ENCODE peak calls at places on chromosomes 1 and 21, in four cellular contexts. Z is K562, A is GM12891, R is GM12878. K is an unnamed sample.

GRCh38 chr1:6258675-6259074 is 2.2 kb downstream of the GPR153 start:
- DNase-seq in A (no peak), R (no peak), Z (peak), K (no peak)

GRCh38 chr1:61498342-61498741 is 226.6 kb downstream of the TM2D1 start:
- DNase-seq in Z (no peak), A (no peak), R (no peak), K (no peak)

GRCh38 chr1:41641483-41641829 is 157.0 kb upstream of the EDN2 start:
- DNase-seq in R (peak), A (no peak), Z (no peak), K (no peak)

GRCh38 chr1:36458910-36459309 is 5.3 kb downstream of the MRPS15 start:
- DNase-seq in Z (no peak), A (no peak), R (no peak), K (no peak)

GRCh38 chr1:211259596-211260126 is 495 bp downstream of the RCOR3 start:
- DNase-seq in R (no peak), A (peak), Z (peak), K (peak)

GRCh38 chr1:169550294-169550693 is 36.0 kb downstream of the F5 start:
- DNase-seq in A (no peak), R (no peak), Z (peak), K (peak)

GRCh38 chr21:32826317-32827167 is 55.0 kb upstream of the PAXBP1 start:
- DNase-seq in A (peak), Z (peak), R (peak), K (no peak)

GRCh38 chr1:150798509-150798908 is 9.6 kb downstream of the CTSK start:
- DNase-seq in Z (peak), A (no peak), R (no peak), K (no peak)

GRCh38 chr1:161216945-161217712 is 2.0 kb downstream of the FCER1G start:
- DNase-seq in Z (no peak), A (peak), R (peak), K (peak)

GRCh38 chr1:116769561-116769977 is 15.3 kb downstream of the CD2 start:
- DNase-seq in A (peak), R (peak), Z (no peak), K (peak)

GRCh38 chr1:19877821-19878636 is 4.2 kb upstream of the OTUD3 start:
- DNase-seq in Z (peak), A (no peak), R (no peak), K (no peak)

GRCh38 chr1:187226396-187226795 is 397.6 kb downstream of the PLA2G4A start:
- DNase-seq in R (no peak), A (no peak), Z (no peak), K (no peak)

GRCh38 chr1:39927538-39927937 is 25.8 kb upstream of the MYCL start:
- DNase-seq in R (no peak), A (no peak), Z (no peak), K (no peak)

GRCh38 chr21:16863541-16863940 is 649.3 kb upstream of the CXADR start:
- DNase-seq in A (no peak), Z (no peak), R (no peak), K (no peak)

GRCh38 chr21:18424250-18424649 is 20.7 kb upstream of the TMPRSS15 start:
- DNase-seq in A (no peak), R (no peak), Z (no peak), K (peak)

GRCh38 chr1:225343618-225344017 is 84.2 kb downstream of the LBR start:
- DNase-seq in A (no peak), Z (peak), R (no peak), K (no peak)

GRCh38 chr1:152533327-152533938 is 19.2 kb downstream of the CRCT1 start:
- DNase-seq in Z (peak), A (no peak), R (no peak), K (peak)

GRCh38 chr1:20380175-20380574 is 89.5 kb downstream of the VWA5B1 start:
- DNase-seq in R (no peak), A (no peak), Z (no peak), K (no peak)

DNA sequence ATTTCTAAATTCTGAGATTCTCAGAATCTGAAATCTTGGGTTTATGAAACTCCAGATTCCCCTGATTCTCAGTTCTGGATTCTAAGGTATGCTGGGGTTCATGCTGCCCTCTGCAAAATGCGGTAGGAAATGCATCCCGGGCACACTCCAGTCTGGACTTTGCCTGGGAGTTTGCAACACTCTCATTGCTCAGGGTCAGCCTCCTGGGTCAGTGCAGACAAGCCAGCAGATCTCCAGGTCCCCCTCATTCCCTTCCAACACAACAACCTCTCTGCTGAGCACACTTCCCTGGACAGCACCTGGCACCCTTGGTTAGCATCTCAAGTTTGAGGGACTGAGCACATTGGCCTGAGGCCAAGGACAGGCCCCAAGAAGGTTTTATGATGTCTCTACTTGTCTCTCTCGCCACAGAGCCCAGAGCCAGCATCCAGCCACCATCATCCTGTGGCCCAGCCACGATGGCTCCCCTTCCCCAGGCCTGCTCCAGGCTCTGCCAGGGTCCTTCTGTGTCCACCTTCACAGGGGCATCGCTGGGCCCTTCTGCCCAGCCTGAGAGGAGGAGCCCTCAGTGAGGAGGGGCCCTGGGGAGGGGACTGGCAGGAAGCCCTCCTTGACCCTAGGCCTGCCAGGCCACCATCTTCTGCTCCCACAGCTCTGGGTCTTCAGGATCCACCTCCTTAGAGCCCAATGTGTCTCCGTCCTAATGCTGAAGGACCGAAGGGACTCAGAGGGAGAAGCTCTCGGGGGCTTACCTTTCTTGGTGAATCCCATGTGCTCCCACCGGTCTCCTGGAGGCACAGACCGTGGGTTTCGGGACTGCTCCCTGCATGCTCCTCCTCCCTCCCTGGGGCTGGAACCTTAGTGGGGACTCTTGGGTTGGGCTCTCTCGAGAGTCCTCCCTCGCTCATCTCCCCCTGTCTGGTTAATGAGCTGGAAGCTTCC is 550.7 kb downstream of the PTPRU start:
- DNase-seq in Z (no peak), R (no peak), A (no peak), K (no peak)
- TF ChIP-seq SPI1 in Z (no peak), R (no peak), A (no peak), K (no peak)

GRCh38 chr1:52153898-52154297 is 12.0 kb downstream of the ZFYVE9 start:
- DNase-seq in R (no peak), A (no peak), Z (no peak), K (no peak)
- TF ChIP-seq SPI1 in R (no peak), A (no peak), Z (no peak), K (no peak)

DNA sequence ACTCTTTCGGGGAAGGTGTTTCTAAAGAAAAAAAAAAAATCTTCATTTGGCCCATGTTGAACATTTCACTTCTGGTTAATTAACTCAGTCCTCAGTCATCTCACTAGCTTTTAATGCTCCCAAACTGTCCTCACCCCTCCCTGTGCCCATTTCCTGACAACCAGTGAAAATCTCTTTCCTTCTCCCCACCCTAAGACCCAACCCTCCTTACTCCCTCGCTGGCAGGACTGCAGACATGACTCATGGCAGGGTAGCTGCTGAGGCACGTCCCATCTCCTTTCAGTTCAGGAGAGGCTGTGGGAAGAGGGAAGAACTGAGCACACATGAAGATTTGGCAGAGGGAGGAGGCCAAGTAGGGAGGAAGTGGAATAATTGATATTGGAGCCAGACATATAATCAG is 12.6 kb downstream of the PKP1 start:
- DNase-seq in R (no peak), Z (no peak), A (no peak), K (no peak)
- TF ChIP-seq SPI1 in R (no peak), Z (no peak), A (no peak), K (no peak)

DNA sequence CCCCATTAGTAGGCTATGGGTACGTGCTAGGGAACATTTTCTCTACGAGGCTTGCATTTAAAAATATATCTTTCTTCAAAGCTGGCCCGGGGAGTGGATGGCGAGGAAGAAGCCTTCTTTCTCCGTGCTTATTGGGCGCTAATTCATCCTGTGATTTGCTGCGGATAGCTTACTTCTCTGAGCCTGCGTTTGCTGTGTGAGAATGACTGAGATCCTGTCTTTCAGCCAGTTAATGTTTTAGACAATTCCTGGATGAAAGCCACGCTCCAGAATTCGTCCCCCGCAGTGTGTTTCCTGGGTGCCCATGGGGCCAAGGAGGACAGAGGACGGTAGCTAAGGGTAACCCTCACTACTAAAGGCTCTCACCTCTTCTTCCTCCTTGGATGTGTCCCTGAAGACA is 57.8 kb upstream of the TARBP1 start:
- DNase-seq in Z (no peak), A (no peak), R (no peak), K (no peak)
- TF ChIP-seq SPI1 in Z (no peak), A (no peak), R (no peak), K (no peak)

DNA sequence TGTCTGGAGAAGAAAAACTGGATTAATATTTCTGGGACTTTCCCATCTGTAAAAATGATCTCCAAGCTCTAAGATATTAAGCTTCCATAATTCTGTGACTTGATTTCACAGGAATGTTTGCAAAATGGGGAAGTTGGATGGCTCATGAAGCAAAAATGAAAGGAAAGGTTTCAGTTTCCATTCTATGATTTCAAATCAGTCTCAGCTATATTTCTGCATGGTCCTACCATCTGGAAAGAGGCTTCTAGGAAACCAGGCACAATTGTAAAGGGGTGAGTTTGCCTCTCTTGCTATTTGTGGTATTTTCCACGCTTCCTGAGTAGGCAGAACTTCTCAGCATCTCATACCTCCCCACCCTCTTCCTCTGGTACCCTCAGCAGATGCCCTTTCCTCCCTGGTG is 22.4 kb upstream of the ACTN2 start:
- DNase-seq in A (no peak), R (no peak), Z (no peak), K (no peak)
- TF ChIP-seq SPI1 in A (no peak), R (no peak), Z (no peak), K (peak)

GRCh38 chr1:155236451-155236850 is 18.8 kb downstream of the ENTREP3 start:
- DNase-seq in Z (no peak), R (no peak), A (no peak), K (peak)
- TF ChIP-seq SPI1 in Z (no peak), R (no peak), A (no peak), K (no peak)

GRCh38 chr1:3633344-3634058 is 8.7 kb downstream of the TPRG1L start:
- DNase-seq in A (no peak), R (no peak), Z (no peak), K (no peak)

GRCh38 chr1:3636080-3636479 is 11.3 kb downstream of the TPRG1L start:
- DNase-seq in R (no peak), Z (no peak), A (no peak), K (no peak)

GRCh38 chr1:3632298-3632697 is 7.5 kb downstream of the TPRG1L start:
- DNase-seq in Z (no peak), A (no peak), R (no peak), K (no peak)

GRCh38 chr1:3632716-3633343 is 8.0 kb downstream of the TPRG1L start:
- DNase-seq in Z (no peak), R (no peak), A (no peak), K (no peak)

DNA sequence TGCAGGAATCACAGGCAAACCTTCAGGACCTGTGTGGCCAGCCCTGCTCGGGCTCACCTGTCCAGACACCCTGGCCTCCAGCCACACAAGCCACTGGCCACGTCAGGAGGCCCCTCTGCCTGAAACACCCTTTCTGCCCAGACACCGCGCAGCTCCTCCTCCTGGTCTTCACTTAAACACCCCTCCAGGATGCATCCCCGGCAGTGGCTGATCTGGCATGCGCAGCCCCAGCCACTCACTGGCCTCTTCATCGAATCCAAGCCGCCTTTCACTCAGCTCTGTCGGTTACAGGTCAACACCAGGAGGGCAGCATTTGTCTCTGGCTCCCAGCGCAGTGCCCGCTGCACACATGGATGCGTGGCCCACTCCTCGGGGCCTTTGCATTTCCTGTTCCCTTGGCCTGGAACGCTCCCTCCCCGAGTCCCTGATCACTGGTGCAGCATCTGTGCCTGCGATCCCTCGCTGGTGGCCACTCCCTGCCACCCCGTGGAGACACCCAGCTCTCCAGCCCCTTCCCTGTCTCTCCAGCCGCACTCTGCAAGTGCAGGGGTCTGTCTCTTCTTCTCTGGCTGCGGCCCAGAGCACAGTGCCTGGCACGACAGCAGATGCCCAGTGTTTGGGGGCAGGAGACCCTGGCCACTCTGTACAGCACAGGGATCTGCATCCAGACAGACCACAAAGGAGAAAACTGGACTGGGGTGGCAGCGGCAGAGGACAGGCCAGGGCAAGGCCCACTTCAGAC is 9.4 kb downstream of the TPRG1L start:
- DNase-seq in R (no peak), A (no peak), Z (no peak), K (no peak)
- TF ChIP-seq SPI1 in R (no peak), A (no peak), Z (no peak), K (no peak)

DNA sequence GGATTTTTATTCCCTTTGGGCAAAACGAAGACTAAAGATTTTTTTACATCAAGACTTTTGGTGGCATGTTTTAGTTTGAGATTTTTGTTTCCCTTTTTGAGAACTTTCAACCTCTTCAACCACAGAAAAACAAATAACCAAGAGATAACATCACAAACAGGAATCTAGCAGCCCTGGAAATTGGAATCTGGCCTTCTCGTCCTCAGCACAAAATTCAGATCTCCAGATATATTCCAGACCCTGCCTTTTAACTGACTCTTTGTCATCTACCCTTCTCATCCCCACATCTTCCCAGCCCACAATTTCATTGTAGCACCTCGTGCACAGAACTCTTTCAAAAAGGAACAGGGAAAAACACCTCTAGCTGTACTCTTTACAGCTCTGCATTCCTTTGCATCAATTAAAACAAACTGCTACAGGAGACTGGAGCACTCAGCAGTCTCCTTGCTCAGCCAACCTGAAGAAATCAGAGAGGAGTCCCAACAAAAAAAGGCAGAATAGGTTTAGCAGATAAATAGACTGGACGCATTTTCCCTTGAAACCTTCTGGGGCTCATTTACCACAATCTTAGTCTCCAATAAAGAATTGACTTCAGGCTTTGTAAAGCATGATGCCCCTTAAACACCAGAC is 251.0 kb downstream of the TTLL7 start:
- DNase-seq in R (no peak), A (no peak), Z (no peak), K (no peak)
- TF ChIP-seq SPI1 in R (no peak), A (no peak), Z (no peak), K (no peak)